ENCODE peak calls at places on chromosome 11, in six cellular contexts. O, D, H, E, A and Y are unnamed samples.

GRCh38 chr11:108813086-108813485 is 148.2 kb downstream of the DDX10 start:
- DNase-seq in O (no peak), D (no peak), H (no peak), E (no peak), A (no peak), Y (no peak)

GRCh38 chr11:64400096-64400495 is 41.1 kb downstream of the RPS6KA4 start:
- DNase-seq in O (peak), D (peak), H (no peak), E (no peak), A (no peak), Y (no peak)

GRCh38 chr11:64086263-64086938 is 50.7 kb downstream of the FLRT1 start:
- DNase-seq in O (no peak), D (no peak), H (no peak), E (no peak), A (no peak), Y (no peak)

GRCh38 chr11:105315287-105315686 is 175.7 kb upstream of the CARD18 start:
- DNase-seq in O (no peak), D (no peak), H (no peak), E (peak), A (no peak), Y (no peak)

GRCh38 chr11:69075421-69076128 is 26.8 kb downstream of the TPCN2 start:
- DNase-seq in O (no peak), D (no peak), H (peak), E (no peak), A (no peak), Y (no peak)

GRCh38 chr11:102139081-102139498 is 28.8 kb downstream of the YAP1 start:
- DNase-seq in O (no peak), D (no peak), H (no peak), E (no peak), A (no peak), Y (no peak)

GRCh38 chr11:10809373-10810199 is 860 bp upstream of the EIF4G2 start:
- DNase-seq in O (peak), D (no peak), H (no peak), E (peak), A (peak), Y (no peak)

GRCh38 chr11:90774727-90775572 is 552.1 kb upstream of the CHORDC1 start:
- DNase-seq in O (no peak), D (no peak), H (no peak), E (peak), A (no peak), Y (no peak)

GRCh38 chr11:17413414-17414316 is 25.2 kb upstream of the KCNJ11 start:
- DNase-seq in O (no peak), D (no peak), H (peak), E (no peak), A (no peak), Y (no peak)

GRCh38 chr11:45655831-45656230 is 9.6 kb downstream of the CHST1 start:
- DNase-seq in O (no peak), D (no peak), H (no peak), E (no peak), A (no peak), Y (no peak)

GRCh38 chr11:82233211-82233610 is 500.5 kb downstream of the FAM181B start:
- DNase-seq in O (no peak), D (no peak), H (no peak), E (no peak), A (no peak), Y (no peak)

GRCh38 chr11:107590460-107591097 is 368 bp upstream of the ELMOD1 start:
- DNase-seq in O (no peak), D (no peak), H (no peak), E (peak), A (no peak), Y (no peak)

GRCh38 chr11:118275184-118275583 is 11.1 kb upstream of the MPZL2 start:
- DNase-seq in O (no peak), D (no peak), H (no peak), E (no peak), A (no peak), Y (no peak)

GRCh38 chr11:16603245-16603644 is 135.2 kb upstream of the C11orf58 start:
- DNase-seq in O (peak), D (no peak), H (no peak), E (peak), A (no peak), Y (peak)

GRCh38 chr11:128522943-128523518 is 64.3 kb downstream of the ETS1 start:
- DNase-seq in O (no peak), D (no peak), H (no peak), E (no peak), A (no peak), Y (peak)

GRCh38 chr11:59259867-59260475 is 47.2 kb upstream of the MPEG1 start:
- DNase-seq in O (no peak), D (no peak), H (no peak), E (no peak), A (no peak), Y (no peak)

GRCh38 chr11:117928818-117929567 is at the start of gene TMPRSS13:
- DNase-seq in O (peak), D (no peak), H (peak), E (no peak), A (no peak), Y (no peak)

GRCh38 chr11:19972637-19973036 is 187.6 kb downstream of the DBX1 start:
- DNase-seq in O (no peak), D (no peak), H (no peak), E (no peak), A (no peak), Y (no peak)

GRCh38 chr11:112238041-112238440 is 11.8 kb downstream of the PTS start:
- DNase-seq in O (no peak), D (no peak), H (no peak), E (no peak), A (no peak), Y (no peak)

GRCh38 chr11:88367310-88367709 is 29.8 kb upstream of the CTSC start:
- DNase-seq in O (no peak), D (no peak), H (no peak), E (no peak), A (no peak), Y (no peak)

DNA sequence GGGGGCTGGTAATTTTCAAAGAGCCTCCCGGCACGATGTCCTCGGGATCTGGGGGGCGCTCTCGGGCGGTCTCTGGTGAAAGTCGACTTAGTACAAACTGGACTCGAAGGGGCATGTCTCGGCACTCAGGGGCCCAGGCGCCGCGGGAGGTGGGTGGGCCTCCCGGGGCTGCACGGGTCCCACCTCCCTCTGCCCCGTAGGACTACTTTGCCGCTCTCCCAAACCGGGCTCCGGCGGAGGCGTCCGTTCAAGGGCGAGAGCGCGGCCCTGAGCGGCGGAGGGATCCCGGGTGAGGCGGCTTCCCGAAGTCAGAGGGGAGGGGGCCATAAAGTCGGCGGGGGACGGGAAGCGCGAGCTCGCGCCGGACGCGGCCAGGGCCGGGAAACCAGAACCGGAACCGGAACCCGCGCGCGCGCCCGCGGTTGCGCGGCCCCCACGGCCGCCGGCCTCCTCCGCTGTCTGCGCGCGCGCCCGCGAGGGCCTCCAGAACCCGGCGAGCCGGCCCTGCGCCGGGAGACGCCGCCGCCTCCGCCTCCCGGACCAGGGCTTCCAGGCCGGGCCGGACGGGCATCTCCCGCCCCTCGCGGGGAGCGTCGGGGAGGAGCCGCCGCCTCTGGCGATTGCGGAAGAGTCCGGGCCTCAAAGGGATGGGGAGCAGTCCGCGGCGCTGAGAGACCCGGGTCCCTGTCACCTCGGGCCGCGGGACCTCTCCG is at the start of gene ARHGEF12:
- DNase-seq in O (peak), D (peak), H (peak), E (peak), A (peak), Y (peak)
- TF ChIP-seq CTCF in O (no peak), D (no peak), H (no peak), E (peak), A (peak), Y (peak)

GRCh38 chr11:131223198-131223975 is 147.0 kb upstream of the NTM start:
- DNase-seq in O (no peak), D (no peak), H (no peak), E (no peak), A (no peak), Y (no peak)

GRCh38 chr11:131218542-131218941 is 151.9 kb upstream of the NTM start:
- DNase-seq in O (no peak), D (no peak), H (no peak), E (no peak), A (no peak), Y (no peak)

GRCh38 chr11:131217313-131218297 is 152.8 kb upstream of the NTM start:
- DNase-seq in O (no peak), D (no peak), H (no peak), E (no peak), A (no peak), Y (no peak)
- TF ChIP-seq CTCF in O (no peak), D (no peak), H (no peak), E (peak), A (peak), Y (peak)

DNA sequence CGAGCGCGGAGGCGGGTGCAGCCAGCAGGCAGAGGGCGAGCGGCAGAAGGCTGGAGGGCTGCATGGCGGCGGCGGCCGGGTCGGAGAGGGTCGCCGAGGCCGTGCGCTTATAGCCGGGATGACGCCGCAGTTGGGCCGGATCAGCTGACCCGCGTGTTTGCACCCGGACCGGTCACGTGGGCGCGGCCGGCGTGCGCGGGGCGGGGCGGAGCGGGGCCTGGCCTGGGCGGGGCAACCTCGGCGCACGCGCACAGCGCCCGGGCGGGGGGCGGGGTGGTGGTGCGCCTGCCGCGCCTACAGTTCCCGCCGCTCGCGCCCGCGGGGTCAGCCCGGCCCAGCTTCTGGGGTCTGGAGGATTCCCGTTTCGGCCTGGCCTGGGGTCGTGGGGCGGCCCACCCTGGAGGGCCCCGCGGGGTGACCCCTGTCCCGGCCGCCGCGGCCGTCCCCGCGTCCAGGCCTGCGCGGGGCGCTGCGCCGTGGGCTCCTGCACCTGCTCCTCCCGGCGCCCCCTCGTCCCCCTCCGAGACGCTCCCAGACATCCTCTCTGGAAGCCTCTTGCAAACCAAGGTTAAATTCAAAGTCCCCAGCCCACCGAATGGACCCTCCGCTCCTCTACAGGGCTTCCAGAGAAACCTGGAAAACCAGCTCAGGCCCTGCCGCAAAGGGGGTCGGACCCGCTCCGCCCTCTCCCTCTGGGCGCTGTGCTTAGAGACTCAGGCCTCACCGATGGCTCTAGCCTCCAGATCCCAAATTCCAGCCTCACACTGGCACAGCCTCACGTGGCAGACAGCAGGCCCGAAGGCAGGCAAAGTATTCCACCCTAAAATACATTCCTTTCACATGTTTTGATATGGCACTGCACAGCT is at the start of gene CTSD:
- DNase-seq in O (peak), D (peak), H (peak), E (peak), A (peak), Y (peak)
- TF ChIP-seq CTCF in O (no peak), D (no peak), H (no peak), E (peak), A (peak), Y (no peak)

GRCh38 chr11:57336111-57336666 is 497 bp upstream of the SSRP1 start:
- DNase-seq in O (no peak), D (peak), H (no peak), E (no peak), A (no peak), Y (no peak)
- TF ChIP-seq CTCF in O (no peak), D (no peak), H (no peak), E (no peak), A (no peak), Y (no peak)